ENCODE peak calls at places on chromosomes 7 and 10, in four cellular contexts. E is CD4-positive, CD25-positive, alpha-beta regulatory T cell; P is right atrium auricular region; W is caudate nucleus. S is an unnamed sample.

GRCh38 chr7:49513939-49514338 is 259.5 kb upstream of the VWC2 start:
- DNase-seq in P (no peak), E (no peak), W (no peak), S (no peak)

GRCh38 chr7:48098846-48099245 is 9.8 kb downstream of the UPP1 start:
- DNase-seq in E (no peak), W (no peak), P (no peak), S (no peak)

GRCh38 chr7:155861480-155861868 is 49.2 kb upstream of the SHH start:
- DNase-seq in E (no peak), P (no peak), W (no peak), S (no peak)

GRCh38 chr7:134613623-134614347 is 32.9 kb upstream of the BPGM start:
- DNase-seq in W (no peak), P (no peak), E (no peak), S (no peak)

GRCh38 chr7:112898432-112899290 is 108.5 kb upstream of the TMEM168 start:
- DNase-seq in W (no peak), E (no peak), P (no peak), S (peak)

GRCh38 chr10:101363850-101364400 is 10.0 kb downstream of the BTRC start:
- DNase-seq in E (no peak), P (no peak), W (no peak), S (no peak)

GRCh38 chr7:78018541-78019456 is 220.2 kb downstream of the PHTF2 start:
- DNase-seq in P (peak), E (no peak), W (no peak), S (no peak)

GRCh38 chr7:106348231-106348630 is 63.4 kb upstream of the NAMPT start:
- DNase-seq in P (no peak), W (no peak), E (no peak), S (no peak)

GRCh38 chr7:1242601-1243289 is 10.1 kb downstream of the UNCX start:
- DNase-seq in W (no peak), P (no peak), E (no peak), S (no peak)

GRCh38 chr7:8154290-8154689 is 107.7 kb downstream of the ICA1 start:
- DNase-seq in E (no peak), P (no peak), W (no peak), S (no peak)

GRCh38 chr7:90988523-90988922 is 275.7 kb upstream of the FZD1 start:
- DNase-seq in P (no peak), E (no peak), W (no peak), S (no peak)

GRCh38 chr7:79176859-79177477 is 276.5 kb downstream of the MAGI2 start:
- DNase-seq in P (no peak), W (no peak), E (no peak), S (no peak)

GRCh38 chr7:69837387-69838068 is 239.3 kb downstream of the AUTS2 start:
- DNase-seq in E (no peak), P (no peak), W (no peak), S (no peak)

GRCh38 chr7:55432937-55433784 is 68.0 kb downstream of the LANCL2 start:
- DNase-seq in P (no peak), W (no peak), E (no peak), S (no peak)

GRCh38 chr10:126902157-126902556 is 3.1 kb upstream of the DOCK1 start:
- DNase-seq in E (no peak), P (no peak), W (no peak), S (no peak)

GRCh38 chr7:101486764-101487458 is 124.2 kb downstream of the COL26A1 start:
- DNase-seq in W (no peak), P (no peak), E (no peak), S (no peak)

GRCh38 chr7:38660427-38661099 is 29.4 kb upstream of the AMPH start:
- DNase-seq in W (no peak), E (no peak), P (no peak), S (no peak)

GRCh38 chr10:66888237-66888636 is 37.6 kb upstream of the LRRTM3 start:
- DNase-seq in E (no peak), W (no peak), P (no peak), S (no peak)

GRCh38 chr10:93746844-93747284 is 10.9 kb upstream of the LGI1 start:
- DNase-seq in P (no peak), E (no peak), W (no peak), S (no peak)

GRCh38 chr10:128011059-128011979 is 104.4 kb downstream of the PTPRE start:
- DNase-seq in W (peak), E (peak), P (peak), S (peak)

GRCh38 chr7:151694828-151695580 is 175.3 kb upstream of the RHEB start:
- DNase-seq in W (no peak), E (no peak), P (peak), S (no peak)

GRCh38 chr10:19816420-19817250 is at the start of gene PLXDC2:
- DNase-seq in E (no peak), P (peak), W (peak), S (no peak)

GRCh38 chr7:148037049-148037448 is 553.5 kb upstream of the C7orf33 start:
- DNase-seq in E (no peak), P (no peak), W (no peak), S (no peak)

GRCh38 chr10:24886281-24886680 is 66.1 kb downstream of the PRTFDC1 start:
- DNase-seq in W (no peak), E (no peak), P (no peak), S (no peak)

DNA sequence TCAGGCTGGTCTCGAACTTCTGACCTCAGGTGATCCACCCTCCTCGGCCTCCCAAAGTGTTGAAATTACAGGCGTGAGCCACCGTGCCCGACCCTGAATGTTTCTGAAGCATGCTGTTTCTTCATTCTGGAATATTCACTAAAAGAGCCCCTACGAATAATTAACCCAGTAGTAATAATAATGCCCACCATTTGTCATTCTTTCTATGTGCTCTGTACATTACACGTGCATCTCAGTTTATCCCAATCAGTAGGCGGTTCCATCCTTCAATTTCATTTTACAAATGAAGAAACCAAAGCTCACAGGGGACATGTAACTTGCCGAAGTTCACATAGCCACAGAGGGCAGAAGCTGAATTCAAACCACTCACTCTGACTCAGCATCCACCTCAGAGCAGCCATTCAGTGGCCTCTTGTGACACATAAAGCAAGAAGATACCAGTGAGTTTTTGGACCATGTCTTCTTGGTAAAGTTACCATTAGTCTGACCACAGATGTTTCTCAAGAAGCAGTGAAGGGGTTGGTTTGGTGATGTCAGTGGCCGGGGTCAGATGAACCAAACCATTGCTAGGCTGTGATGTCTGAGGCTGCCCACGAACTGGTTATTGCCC is 71.9 kb upstream of the DUSP5 start:
- DNase-seq in E (no peak), P (no peak), W (no peak), S (no peak)
- H3K27ac ChIP-seq in E (no peak), P (peak), W (peak), S (no peak)

DNA sequence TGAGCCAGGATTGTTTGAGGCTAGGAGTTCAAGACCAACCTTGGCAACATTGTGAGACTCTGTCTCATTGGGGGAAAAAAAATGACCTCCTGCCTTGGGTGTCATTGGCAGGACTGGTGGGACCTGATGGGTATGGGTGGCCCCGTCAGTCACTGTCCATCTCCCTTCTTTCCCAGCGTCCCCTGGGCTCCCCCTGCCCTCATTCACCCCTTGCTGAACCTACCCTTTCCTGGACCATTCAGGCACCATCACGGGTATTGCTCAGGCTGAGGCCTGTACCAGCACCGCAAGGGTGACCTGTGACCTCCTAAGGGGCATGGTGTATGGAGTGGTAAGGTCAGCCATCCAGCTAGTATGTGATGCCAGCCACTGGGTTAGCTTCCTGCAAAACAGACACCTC is 19.4 kb downstream of the ASL start:
- DNase-seq in P (no peak), W (no peak), E (no peak), S (no peak)
- H3K27ac ChIP-seq in P (no peak), W (no peak), E (no peak), S (no peak)

GRCh38 chr10:4704034-4704545 is 121.9 kb upstream of the AKR1E2 start:
- DNase-seq in W (no peak), P (no peak), E (no peak), S (no peak)
- H3K27ac ChIP-seq in W (no peak), P (no peak), E (no peak), S (no peak)

GRCh38 chr10:5073659-5074058 is 20.6 kb upstream of the AKR1C3 start:
- DNase-seq in E (no peak), P (no peak), W (no peak), S (no peak)

GRCh38 chr10:5076615-5077014 is 17.6 kb upstream of the AKR1C3 start:
- DNase-seq in E (no peak), W (no peak), P (no peak), S (no peak)

GRCh38 chr10:5068274-5069017 is 25.8 kb upstream of the AKR1C3 start:
- DNase-seq in E (no peak), P (no peak), W (no peak), S (no peak)

GRCh38 chr10:5071411-5072198 is 22.6 kb upstream of the AKR1C3 start:
- DNase-seq in P (peak), W (no peak), E (no peak), S (no peak)

DNA sequence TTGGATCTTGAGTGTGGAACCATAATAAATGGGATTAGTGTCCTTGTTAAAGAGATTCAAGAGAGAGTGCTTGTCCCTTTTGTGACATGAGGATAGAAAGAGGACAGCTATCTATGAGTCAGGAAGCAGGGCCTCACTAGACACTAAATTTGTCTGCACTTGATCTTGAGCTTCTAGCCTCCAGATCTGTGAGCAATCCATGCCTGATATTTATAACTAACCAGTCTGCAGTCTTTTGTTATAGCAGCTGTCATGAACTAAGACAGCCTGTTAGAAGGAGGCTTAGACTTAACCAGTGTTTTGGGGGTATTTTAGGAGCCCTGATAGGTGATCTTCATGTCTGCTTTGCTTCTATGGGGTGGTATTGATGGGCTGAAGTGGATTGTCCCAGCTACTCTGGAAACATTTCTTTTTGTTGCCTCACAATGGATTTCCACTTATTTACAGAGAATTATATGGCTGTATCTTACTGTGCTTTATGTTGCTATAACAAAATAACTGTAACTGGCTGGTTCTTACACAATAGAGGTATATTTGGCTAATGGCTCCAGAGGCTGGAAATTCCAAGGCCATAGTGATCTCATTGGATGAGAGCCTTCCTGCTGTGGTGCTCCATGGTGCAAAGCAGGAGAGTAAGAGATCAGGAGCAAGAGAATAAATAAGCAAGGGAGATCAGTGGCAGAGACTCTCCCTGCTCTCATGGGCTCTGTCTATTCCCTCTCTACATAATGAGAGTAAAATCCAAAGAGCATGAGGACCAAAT is 23.4 kb upstream of the AKR1C3 start:
- DNase-seq in E (no peak), W (no peak), P (no peak), S (no peak)
- H3K27ac ChIP-seq in E (no peak), W (peak), P (peak), S (no peak)

DNA sequence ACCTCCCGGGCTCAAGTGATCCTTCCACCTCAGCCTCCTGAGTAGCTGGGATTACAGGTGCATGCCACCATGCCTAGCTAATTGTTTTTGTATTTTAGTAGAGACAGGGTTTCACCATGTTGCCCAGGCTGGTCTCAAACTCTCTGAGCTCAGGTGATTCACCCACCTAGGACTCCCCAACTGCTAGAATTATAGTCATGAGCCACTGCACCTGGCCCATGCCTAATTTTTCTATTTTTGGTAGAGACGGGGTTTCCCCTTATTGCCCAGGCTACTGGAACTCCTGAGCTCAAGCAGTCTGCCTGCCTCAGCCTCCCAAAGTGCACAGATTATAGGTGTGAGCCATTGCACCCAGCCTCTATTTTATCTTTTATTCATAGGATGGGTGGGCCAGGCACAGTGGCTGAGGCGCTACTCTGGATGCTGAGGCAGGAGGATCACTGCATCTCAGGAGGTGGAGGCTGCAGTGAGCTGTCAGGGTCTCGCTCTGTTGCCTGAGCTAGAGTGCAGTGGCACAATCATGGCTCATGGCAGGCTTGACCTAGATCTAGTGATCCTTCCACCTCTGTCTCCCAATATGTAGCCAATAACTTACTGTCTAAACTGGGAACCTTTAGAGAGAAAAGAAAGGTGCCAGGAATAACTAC is 31.3 kb upstream of the STOX1 start:
- DNase-seq in E (no peak), P (no peak), W (no peak), S (no peak)
- H3K27ac ChIP-seq in E (no peak), P (no peak), W (no peak), S (no peak)

GRCh38 chr10:14742382-14742781 is 32.3 kb downstream of the FAM107B start:
- DNase-seq in E (no peak), P (no peak), W (no peak), S (no peak)
- H3K27ac ChIP-seq in E (no peak), P (no peak), W (no peak), S (no peak)

GRCh38 chr10:120508966-120509365 is 51.9 kb downstream of the PLPP4 start:
- DNase-seq in P (no peak), E (no peak), W (no peak), S (no peak)
- H3K27ac ChIP-seq in P (no peak), E (no peak), W (no peak), S (no peak)

S was measured in CD4-positive, alpha-beta T cell.